ENCODE peak calls at places on chromosomes 7 and 10, in eight cellular contexts. One of them, this sample, is unnamed.

GRCh38 chr10:6274040-6274439 is 71.3 kb downstream of the PFKFB3 start:
- DNase-seq in IMR-90: peak; percentile 31
- DNase-seq in MM.1S: no peak
- DNase-seq in H1: no peak
- DNase-seq in Panc1: no peak
- DNase-seq in ovary: no peak
- DNase-seq in HepG2: peak; percentile 77
- DNase-seq in brain microvascular endothelial cell: no peak
- DNase-seq in this sample: no peak

GRCh38 chr10:103820101-103821062 is 35.0 kb downstream of the SH3PXD2A start:
- DNase-seq in IMR-90: peak; percentile 60
- DNase-seq in MM.1S: no peak
- DNase-seq in H1: no peak
- DNase-seq in Panc1: no peak
- DNase-seq in ovary: peak; percentile 82
- DNase-seq in HepG2: no peak
- DNase-seq in brain microvascular endothelial cell: peak; percentile 11
- DNase-seq in this sample: no peak

GRCh38 chr7:32660936-32661335 is 165.6 kb downstream of the AVL9 start:
- DNase-seq in IMR-90: no peak
- DNase-seq in MM.1S: no peak
- DNase-seq in H1: no peak
- DNase-seq in Panc1: no peak
- DNase-seq in ovary: no peak
- DNase-seq in HepG2: no peak
- DNase-seq in brain microvascular endothelial cell: no peak
- DNase-seq in this sample: no peak

GRCh38 chr10:59779656-59780521 is 26.6 kb upstream of the MRLN start:
- DNase-seq in IMR-90: no peak
- DNase-seq in MM.1S: no peak
- DNase-seq in H1: no peak
- DNase-seq in Panc1: no peak
- DNase-seq in ovary: no peak
- DNase-seq in HepG2: no peak
- DNase-seq in brain microvascular endothelial cell: no peak
- DNase-seq in this sample: no peak

GRCh38 chr10:15262036-15262713 is 93.7 kb upstream of the NMT2 start:
- DNase-seq in IMR-90: peak; percentile 20
- DNase-seq in MM.1S: no peak
- DNase-seq in H1: no peak
- DNase-seq in Panc1: no peak
- DNase-seq in ovary: no peak
- DNase-seq in HepG2: peak; percentile 28
- DNase-seq in brain microvascular endothelial cell: no peak
- DNase-seq in this sample: no peak

GRCh38 chr7:55050286-55050685 is 31.5 kb downstream of the EGFR start:
- DNase-seq in IMR-90: no peak
- DNase-seq in MM.1S: peak; percentile 7
- DNase-seq in H1: no peak
- DNase-seq in Panc1: no peak
- DNase-seq in ovary: no peak
- DNase-seq in HepG2: no peak
- DNase-seq in brain microvascular endothelial cell: no peak
- DNase-seq in this sample: no peak

GRCh38 chr10:101525848-101526247 is 62.2 kb downstream of the POLL start:
- DNase-seq in IMR-90: no peak
- DNase-seq in MM.1S: no peak
- DNase-seq in H1: no peak
- DNase-seq in Panc1: no peak
- DNase-seq in ovary: no peak
- DNase-seq in HepG2: no peak
- DNase-seq in brain microvascular endothelial cell: no peak
- DNase-seq in this sample: no peak

GRCh38 chr10:31099664-31100063 is 68.0 kb upstream of the ZNF438 start:
- DNase-seq in IMR-90: peak; percentile 36
- DNase-seq in MM.1S: no peak
- DNase-seq in H1: peak; percentile 9
- DNase-seq in Panc1: peak; percentile 20
- DNase-seq in ovary: no peak
- DNase-seq in HepG2: peak; percentile 6
- DNase-seq in brain microvascular endothelial cell: no peak
- DNase-seq in this sample: peak; percentile 93

GRCh38 chr7:30173058-30173897 is 38.5 kb downstream of the MTURN start:
- DNase-seq in IMR-90: peak; percentile 89
- DNase-seq in MM.1S: no peak
- DNase-seq in H1: no peak
- DNase-seq in Panc1: no peak
- DNase-seq in ovary: peak; percentile 35
- DNase-seq in HepG2: peak; percentile 20
- DNase-seq in brain microvascular endothelial cell: peak; percentile 68
- DNase-seq in this sample: peak; percentile 51

GRCh38 chr7:135217645-135218509 is 6.6 kb upstream of the WDR91 start:
- DNase-seq in IMR-90: no peak
- DNase-seq in MM.1S: no peak
- DNase-seq in H1: no peak
- DNase-seq in Panc1: no peak
- DNase-seq in ovary: no peak
- DNase-seq in HepG2: peak; percentile 77
- DNase-seq in brain microvascular endothelial cell: no peak
- DNase-seq in this sample: peak; percentile 82

GRCh38 chr10:35194906-35195305 is 68.3 kb downstream of the CREM start:
- DNase-seq in IMR-90: peak; percentile 91
- DNase-seq in MM.1S: no peak
- DNase-seq in H1: no peak
- DNase-seq in Panc1: peak; percentile 10
- DNase-seq in ovary: no peak
- DNase-seq in HepG2: no peak
- DNase-seq in brain microvascular endothelial cell: peak; percentile 36
- DNase-seq in this sample: no peak

GRCh38 chr7:100177040-100178001 is at the start of the genes GPC2 and STAG3:
- DNase-seq in IMR-90: peak; percentile 95
- DNase-seq in MM.1S: peak; percentile 96
- DNase-seq in H1: peak; percentile 97
- DNase-seq in Panc1: peak; percentile 80
- DNase-seq in ovary: peak; percentile 98
- DNase-seq in HepG2: peak; percentile 85
- DNase-seq in brain microvascular endothelial cell: peak; percentile 99
- DNase-seq in this sample: peak; percentile 78
- H3K4me3 ChIP-seq in IMR-90: peak within 1 kb of the TSS; percentile 69
- H3K4me3 ChIP-seq in MM.1S: peak within 1 kb of the TSS; percentile 65
- H3K4me3 ChIP-seq in H1: peak within 1 kb of the TSS; percentile 94
- H3K4me3 ChIP-seq in Panc1: peak within 1 kb of the TSS; percentile 67
- H3K4me3 ChIP-seq in ovary: peak within 1 kb of the TSS; percentile 43
- H3K4me3 ChIP-seq in HepG2: peak within 1 kb of the TSS; percentile 69
- H3K4me3 ChIP-seq in brain microvascular endothelial cell: peak within 1 kb of the TSS; percentile 84
- H3K4me3 ChIP-seq in this sample: peak within 1 kb of the TSS; percentile 80

GRCh38 chr10:131233611-131234258 is 77.8 kb downstream of the TCERG1L start:
- DNase-seq in IMR-90: no peak
- DNase-seq in MM.1S: no peak
- DNase-seq in H1: no peak
- DNase-seq in Panc1: no peak
- DNase-seq in ovary: no peak
- DNase-seq in HepG2: no peak
- DNase-seq in brain microvascular endothelial cell: no peak
- DNase-seq in this sample: no peak

GRCh38 chr10:131231965-131232541 is 79.5 kb downstream of the TCERG1L start:
- DNase-seq in IMR-90: no peak
- DNase-seq in MM.1S: no peak
- DNase-seq in H1: no peak
- DNase-seq in Panc1: no peak
- DNase-seq in ovary: no peak
- DNase-seq in HepG2: no peak
- DNase-seq in brain microvascular endothelial cell: no peak
- DNase-seq in this sample: no peak

GRCh38 chr10:131231323-131231964 is 80.1 kb downstream of the TCERG1L start:
- DNase-seq in IMR-90: no peak
- DNase-seq in MM.1S: no peak
- DNase-seq in H1: no peak
- DNase-seq in Panc1: no peak
- DNase-seq in ovary: no peak
- DNase-seq in HepG2: no peak
- DNase-seq in brain microvascular endothelial cell: no peak
- DNase-seq in this sample: no peak

GRCh38 chr10:131230166-131230565 is 81.4 kb downstream of the TCERG1L start:
- DNase-seq in IMR-90: no peak
- DNase-seq in MM.1S: no peak
- DNase-seq in H1: no peak
- DNase-seq in Panc1: no peak
- DNase-seq in ovary: no peak
- DNase-seq in HepG2: no peak
- DNase-seq in brain microvascular endothelial cell: no peak
- DNase-seq in this sample: no peak

DNA sequence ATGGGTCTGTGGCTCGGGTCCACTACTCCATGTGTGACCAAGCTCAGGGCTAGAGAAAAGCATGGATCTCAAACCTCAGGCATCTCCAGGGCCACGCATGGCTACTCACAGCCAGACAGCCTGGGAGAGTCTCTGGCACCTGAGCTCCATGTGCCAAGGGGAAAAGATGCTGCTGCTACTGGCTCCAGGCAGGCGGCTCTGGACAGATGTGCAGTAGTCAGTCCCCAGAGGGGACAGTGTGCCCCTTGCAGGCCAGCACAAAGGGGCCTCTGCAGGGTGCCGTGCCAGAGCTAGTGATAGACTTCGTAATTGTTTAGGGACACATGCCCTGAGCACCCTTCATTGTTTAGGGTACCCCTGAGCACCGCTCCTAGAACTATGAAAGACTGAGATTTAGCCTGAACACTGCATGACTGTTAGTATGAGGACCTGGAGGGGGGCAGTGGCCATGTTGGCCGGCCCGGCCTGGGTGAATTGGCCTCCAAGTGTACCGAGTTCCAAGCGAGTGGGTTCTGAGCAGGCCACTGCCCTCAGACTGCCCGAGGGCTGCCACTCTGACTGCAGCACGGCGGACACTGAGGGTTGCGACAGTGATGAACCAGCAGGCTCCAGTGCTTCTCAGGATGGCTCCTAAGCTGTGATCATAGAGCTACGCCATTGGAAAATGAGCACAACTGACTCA is 80.7 kb downstream of the TCERG1L start:
- DNase-seq in IMR-90: no peak
- DNase-seq in MM.1S: no peak
- DNase-seq in H1: no peak
- DNase-seq in Panc1: no peak
- DNase-seq in ovary: no peak
- DNase-seq in HepG2: no peak
- DNase-seq in brain microvascular endothelial cell: no peak
- DNase-seq in this sample: no peak
- TF ChIP-seq CTCF in IMR-90: no peak
- TF ChIP-seq CTCF in MM.1S: no peak
- TF ChIP-seq CTCF in H1: no peak
- TF ChIP-seq CTCF in Panc1: no peak
- TF ChIP-seq CTCF in ovary: no peak
- TF ChIP-seq CTCF in HepG2: no peak
- TF ChIP-seq CTCF in brain microvascular endothelial cell: no peak
- TF ChIP-seq CTCF in this sample: no peak

DNA sequence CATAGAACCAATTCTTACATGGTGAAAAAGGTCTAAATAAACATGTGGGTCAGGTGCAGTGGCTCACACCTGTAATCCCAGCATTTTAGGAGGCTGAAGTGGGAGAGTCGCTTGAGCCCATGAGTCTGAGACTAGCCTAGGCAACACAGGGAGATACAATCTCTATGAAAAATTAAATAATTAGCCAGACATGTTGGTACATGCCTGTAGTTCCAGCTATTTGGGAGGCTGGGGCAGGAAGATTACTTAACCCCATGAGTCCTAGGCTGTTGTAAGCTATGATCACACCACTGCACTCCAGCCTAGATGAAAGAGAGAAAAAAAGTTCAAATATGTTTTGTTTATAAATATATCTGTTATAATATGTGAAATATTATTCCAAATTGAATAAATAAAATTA is 643.6 kb downstream of the IPMK start:
- DNase-seq in IMR-90: no peak
- DNase-seq in MM.1S: no peak
- DNase-seq in H1: no peak
- DNase-seq in Panc1: no peak
- DNase-seq in ovary: no peak
- DNase-seq in HepG2: no peak
- DNase-seq in brain microvascular endothelial cell: no peak
- DNase-seq in this sample: no peak
- H3K36me3 ChIP-seq in IMR-90: no peaks in the 10 kb centered on the region
- H3K36me3 ChIP-seq in MM.1S: no peaks in the 10 kb centered on the region
- H3K36me3 ChIP-seq in H1: no peaks in the 10 kb centered on the region
- H3K36me3 ChIP-seq in Panc1: no peaks in the 10 kb centered on the region
- H3K36me3 ChIP-seq in ovary: no peaks in the 10 kb centered on the region
- H3K36me3 ChIP-seq in HepG2: no peaks in the 10 kb centered on the region
- H3K36me3 ChIP-seq in brain microvascular endothelial cell: no peaks in the 10 kb centered on the region
- H3K36me3 ChIP-seq in this sample: no peaks in the 10 kb centered on the region

GRCh38 chr7:155459867-155460461 is 2.0 kb downstream of the EN2 start:
- DNase-seq in IMR-90: no peak
- DNase-seq in MM.1S: no peak
- DNase-seq in H1: no peak
- DNase-seq in Panc1: no peak
- DNase-seq in ovary: no peak
- DNase-seq in HepG2: no peak
- DNase-seq in brain microvascular endothelial cell: no peak
- DNase-seq in this sample: no peak

GRCh38 chr7:155462163-155462735 is 4.3 kb downstream of the EN2 start:
- DNase-seq in IMR-90: no peak
- DNase-seq in MM.1S: no peak
- DNase-seq in H1: no peak
- DNase-seq in Panc1: no peak
- DNase-seq in ovary: no peak
- DNase-seq in HepG2: no peak
- DNase-seq in brain microvascular endothelial cell: no peak
- DNase-seq in this sample: no peak

GRCh38 chr7:155459133-155459866 is 1.4 kb downstream of the EN2 start:
- DNase-seq in IMR-90: no peak
- DNase-seq in MM.1S: no peak
- DNase-seq in H1: no peak
- DNase-seq in Panc1: no peak
- DNase-seq in ovary: no peak
- DNase-seq in HepG2: no peak
- DNase-seq in brain microvascular endothelial cell: no peak
- DNase-seq in this sample: no peak

GRCh38 chr7:155461631-155462030 is 3.7 kb downstream of the EN2 start:
- DNase-seq in IMR-90: no peak
- DNase-seq in MM.1S: no peak
- DNase-seq in H1: no peak
- DNase-seq in Panc1: no peak
- DNase-seq in ovary: no peak
- DNase-seq in HepG2: no peak
- DNase-seq in brain microvascular endothelial cell: no peak
- DNase-seq in this sample: no peak

DNA sequence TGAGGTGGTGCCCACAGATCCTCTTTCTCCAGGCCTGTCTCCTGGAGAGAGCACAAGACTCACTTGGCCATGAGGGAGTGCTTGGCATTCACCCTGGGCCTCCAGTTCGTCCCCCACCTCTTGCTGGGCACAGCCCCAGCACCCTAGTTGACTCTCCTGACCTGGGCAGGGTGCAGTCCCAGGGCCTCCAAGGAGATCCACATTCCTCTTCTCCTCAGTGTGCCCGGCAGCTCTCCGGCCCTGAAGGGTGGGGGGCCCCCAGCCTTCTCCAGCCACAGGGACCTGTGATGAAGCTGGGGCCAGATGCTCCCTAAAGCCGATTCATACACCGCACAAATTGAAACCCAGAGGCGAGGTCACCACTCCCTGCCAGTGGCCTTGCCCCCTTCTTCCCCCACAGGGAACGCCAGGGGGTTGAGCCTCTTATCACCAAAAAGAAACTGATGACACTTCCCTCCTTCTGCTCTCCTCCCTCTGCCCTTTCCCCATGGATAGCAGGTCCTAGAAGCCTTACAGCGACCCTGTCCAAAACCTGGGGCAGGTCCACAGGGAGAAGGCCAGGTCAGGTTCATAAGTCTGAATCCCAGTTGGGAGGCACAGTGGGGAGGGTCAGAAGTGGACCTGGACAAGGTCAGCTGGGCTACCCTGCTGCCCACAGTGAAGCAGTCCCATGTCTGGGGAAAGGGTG is 3.1 kb downstream of the EN2 start:
- DNase-seq in IMR-90: no peak
- DNase-seq in MM.1S: no peak
- DNase-seq in H1: no peak
- DNase-seq in Panc1: no peak
- DNase-seq in ovary: no peak
- DNase-seq in HepG2: no peak
- DNase-seq in brain microvascular endothelial cell: no peak
- DNase-seq in this sample: no peak
- H3K4me3 ChIP-seq in IMR-90: no peak overlapping the region
- H3K4me3 ChIP-seq in MM.1S: no peak overlapping the region
- H3K4me3 ChIP-seq in H1: no peak overlapping the region
- H3K4me3 ChIP-seq in Panc1: no peak overlapping the region
- H3K4me3 ChIP-seq in ovary: no peak overlapping the region
- H3K4me3 ChIP-seq in HepG2: no peak overlapping the region
- H3K4me3 ChIP-seq in brain microvascular endothelial cell: no peak overlapping the region
- H3K4me3 ChIP-seq in this sample: no peak overlapping the region